ENCODE peak calls at places on chromosome 2, in six cellular contexts. One of them, this sample, is unnamed.

GRCh38 chr2:2840101-2840531 is 509.0 kb upstream of the MYT1L start:
- DNase-seq in retinal pigment epithelial cell: no peak
- DNase-seq in HepG2: no peak
- DNase-seq in T-helper 1 cell: no peak
- DNase-seq in GM13977: no peak
- DNase-seq in GM23338: no peak
- DNase-seq in this sample: no peak

GRCh38 chr2:240648155-240648649 is 22.9 kb downstream of the GPR35 start:
- DNase-seq in retinal pigment epithelial cell: no peak
- DNase-seq in HepG2: no peak
- DNase-seq in T-helper 1 cell: no peak
- DNase-seq in GM13977: no peak
- DNase-seq in GM23338: no peak
- DNase-seq in this sample: no peak

GRCh38 chr2:141582213-141582612 is 548.6 kb downstream of the LRP1B start:
- DNase-seq in retinal pigment epithelial cell: no peak
- DNase-seq in HepG2: no peak
- DNase-seq in T-helper 1 cell: no peak
- DNase-seq in GM13977: no peak
- DNase-seq in GM23338: no peak
- DNase-seq in this sample: no peak

GRCh38 chr2:73111300-73112025 is 1.3 kb downstream of the RAB11FIP5 start:
- DNase-seq in retinal pigment epithelial cell: peak
- DNase-seq in HepG2: peak
- DNase-seq in T-helper 1 cell: no peak
- DNase-seq in GM13977: no peak
- DNase-seq in GM23338: peak
- DNase-seq in this sample: peak

GRCh38 chr2:198017068-198017467 is 212.7 kb downstream of the PLCL1 start:
- DNase-seq in retinal pigment epithelial cell: no peak
- DNase-seq in HepG2: no peak
- DNase-seq in T-helper 1 cell: no peak
- DNase-seq in GM13977: no peak
- DNase-seq in GM23338: no peak
- DNase-seq in this sample: no peak

GRCh38 chr2:23530121-23530908 is 145.3 kb downstream of the KLHL29 start:
- DNase-seq in retinal pigment epithelial cell: no peak
- DNase-seq in HepG2: no peak
- DNase-seq in T-helper 1 cell: no peak
- DNase-seq in GM13977: no peak
- DNase-seq in GM23338: no peak
- DNase-seq in this sample: no peak

GRCh38 chr2:71603311-71603794 is 150.0 kb downstream of the DYSF start:
- DNase-seq in retinal pigment epithelial cell: no peak
- DNase-seq in HepG2: no peak
- DNase-seq in T-helper 1 cell: no peak
- DNase-seq in GM13977: no peak
- DNase-seq in GM23338: no peak
- DNase-seq in this sample: no peak

GRCh38 chr2:199738723-199739412 is 112.1 kb downstream of the FTCDNL1 start:
- DNase-seq in retinal pigment epithelial cell: no peak
- DNase-seq in HepG2: peak
- DNase-seq in T-helper 1 cell: no peak
- DNase-seq in GM13977: no peak
- DNase-seq in GM23338: no peak
- DNase-seq in this sample: peak

GRCh38 chr2:231904161-231904611 is 22.0 kb downstream of the NPPC start:
- DNase-seq in retinal pigment epithelial cell: no peak
- DNase-seq in HepG2: no peak
- DNase-seq in T-helper 1 cell: no peak
- DNase-seq in GM13977: no peak
- DNase-seq in GM23338: no peak
- DNase-seq in this sample: no peak